ENCODE peak calls at places on chromosomes 3 and 15, in six cellular contexts. R is lower lobe of right lung, I is HL-60, Z is ovary, V is AG10803, O is MM.1S. T is an unnamed sample.

GRCh38 chr3:24521306-24522154 is 26.9 kb upstream of the THRB start:
- DNase-seq in R (peak), I (no peak), Z (peak), V (peak), O (peak), T (no peak)

GRCh38 chr3:188149587-188149986 is 4.4 kb upstream of the LPP start:
- DNase-seq in R (no peak), I (no peak), Z (no peak), V (no peak), O (no peak), T (no peak)

GRCh38 chr15:90219421-90220141 is 14.2 kb downstream of the CIB1 start:
- DNase-seq in R (peak), I (peak), Z (no peak), V (no peak), O (peak), T (peak)

GRCh38 chr3:171875923-171876412 is 32.8 kb downstream of the TMEM212 start:
- DNase-seq in R (no peak), I (no peak), Z (no peak), V (peak), O (no peak), T (no peak)

GRCh38 chr15:75127186-75127585 is 74.5 kb upstream of the C15orf39 start:
- DNase-seq in R (no peak), I (no peak), Z (no peak), V (no peak), O (no peak), T (no peak)

GRCh38 chr15:45648521-45649200 is 13.8 kb downstream of the SQOR start:
- DNase-seq in R (no peak), I (no peak), Z (no peak), V (peak), O (peak), T (no peak)

GRCh38 chr3:104908761-104909160 is 457.9 kb upstream of the ALCAM start:
- DNase-seq in R (no peak), I (no peak), Z (no peak), V (peak), O (no peak), T (no peak)

GRCh38 chr3:62708642-62709041 is 166.6 kb downstream of the CADPS start:
- DNase-seq in R (no peak), I (no peak), Z (no peak), V (no peak), O (no peak), T (no peak)

GRCh38 chr3:159191454-159191853 is 389.6 kb downstream of the MFSD1 start:
- DNase-seq in R (no peak), I (no peak), Z (no peak), V (peak), O (no peak), T (no peak)

GRCh38 chr3:176994876-176995781 is 202.2 kb downstream of the TBL1XR1 start:
- DNase-seq in R (no peak), I (no peak), Z (no peak), V (no peak), O (no peak), T (no peak)

GRCh38 chr3:29827756-29828155 is 546.9 kb downstream of the RBMS3 start:
- DNase-seq in R (no peak), I (no peak), Z (no peak), V (peak), O (no peak), T (no peak)

GRCh38 chr15:69562097-69562496 is 109.5 kb downstream of the RPLP1 start:
- DNase-seq in R (no peak), I (no peak), Z (no peak), V (no peak), O (no peak), T (no peak)

GRCh38 chr15:69730281-69731235 is 277.9 kb downstream of the RPLP1 start:
- DNase-seq in R (no peak), I (no peak), Z (no peak), V (no peak), O (no peak), T (no peak)

GRCh38 chr3:126926684-126927404 is 56.1 kb upstream of the PLXNA1 start:
- DNase-seq in R (no peak), I (no peak), Z (peak), V (peak), O (no peak), T (no peak)

GRCh38 chr3:55167586-55168317 is 239.9 kb upstream of the LRTM1 start:
- DNase-seq in R (no peak), I (no peak), Z (no peak), V (peak), O (no peak), T (no peak)

GRCh38 chr3:56783644-56784451 is 17.9 kb downstream of the ARHGEF3 start:
- DNase-seq in R (peak), I (peak), Z (peak), V (peak), O (peak), T (peak)

GRCh38 chr3:45008117-45008516 is 18.0 kb upstream of the CLEC3B start:
- DNase-seq in R (no peak), I (no peak), Z (no peak), V (peak), O (no peak), T (no peak)

GRCh38 chr15:41813426-41813825 is 14.5 kb upstream of the JMJD7 start:
- DNase-seq in R (no peak), I (no peak), Z (no peak), V (no peak), O (no peak), T (no peak)

GRCh38 chr3:151593923-151594322 is 133.1 kb upstream of the IGSF10 start:
- DNase-seq in R (no peak), I (no peak), Z (no peak), V (peak), O (no peak), T (no peak)

GRCh38 chr3:151468284-151468917 is 7.5 kb upstream of the IGSF10 start:
- DNase-seq in R (no peak), I (peak), Z (no peak), V (peak), O (peak), T (peak)

GRCh38 chr3:150177673-150178378 is 207.1 kb upstream of the PFN2 start:
- DNase-seq in R (no peak), I (no peak), Z (no peak), V (peak), O (no peak), T (no peak)

GRCh38 chr15:52695146-52695545 is 16.0 kb upstream of the ATOSA start:
- DNase-seq in R (no peak), I (no peak), Z (no peak), V (no peak), O (no peak), T (no peak)

GRCh38 chr15:57915827-57916531 is 149.5 kb downstream of the ALDH1A2 start:
- DNase-seq in R (no peak), I (no peak), Z (no peak), V (no peak), O (no peak), T (no peak)

GRCh38 chr3:187015903-187016638 is 85.7 kb downstream of the ST6GAL1 start:
- DNase-seq in R (no peak), I (no peak), Z (no peak), V (no peak), O (no peak), T (no peak)

GRCh38 chr15:94164202-94164807 is 67.1 kb upstream of the MCTP2 start:
- DNase-seq in R (no peak), I (peak), Z (peak), V (peak), O (peak), T (peak)

GRCh38 chr15:65642588-65642987 is 20.9 kb downstream of the SLC24A1 start:
- DNase-seq in R (no peak), I (no peak), Z (no peak), V (no peak), O (no peak), T (no peak)

GRCh38 chr3:31350307-31350706 is 182.4 kb upstream of the STT3B start:
- DNase-seq in R (no peak), I (no peak), Z (no peak), V (no peak), O (no peak), T (no peak)

GRCh38 chr15:92801774-92802464 is 98.2 kb upstream of the CHD2 start:
- DNase-seq in R (peak), I (peak), Z (peak), V (peak), O (no peak), T (no peak)

GRCh38 chr3:148329481-148330220 is 368.1 kb upstream of the AGTR1 start:
- DNase-seq in R (no peak), I (no peak), Z (no peak), V (no peak), O (no peak), T (no peak)

GRCh38 chr3:11185564-11186317 is 31.4 kb downstream of the HRH1 start:
- DNase-seq in R (peak), I (no peak), Z (peak), V (peak), O (no peak), T (no peak)

GRCh38 chr3:151169262-151169661 is 33.8 kb downstream of the GPR171 start:
- DNase-seq in R (peak), I (peak), Z (no peak), V (no peak), O (no peak), T (no peak)

GRCh38 chr3:45479627-45480026 is 91.3 kb downstream of the LARS2 start:
- DNase-seq in R (no peak), I (no peak), Z (no peak), V (peak), O (no peak), T (no peak)

GRCh38 chr3:42014443-42014945 is 52.6 kb upstream of the ULK4 start:
- DNase-seq in R (no peak), I (peak), Z (no peak), V (no peak), O (peak), T (peak)

GRCh38 chr15:57216288-57216687 is 160.0 kb upstream of the CGNL1 start:
- DNase-seq in R (no peak), I (no peak), Z (no peak), V (peak), O (no peak), T (no peak)

GRCh38 chr3:127739347-127740135 is 66.8 kb downstream of the ABTB1 start:
- DNase-seq in R (no peak), I (no peak), Z (no peak), V (peak), O (no peak), T (no peak)

GRCh38 chr15:51907136-51907862 is 64.3 kb downstream of the LEO1 start:
- DNase-seq in R (no peak), I (no peak), Z (no peak), V (no peak), O (no peak), T (no peak)

GRCh38 chr15:89307791-89308190 is 26.8 kb downstream of the POLG start:
- DNase-seq in R (no peak), I (no peak), Z (no peak), V (peak), O (no peak), T (no peak)

GRCh38 chr3:197750863-197751737 is 1.4 kb downstream of the FYTTD1 start:
- DNase-seq in R (peak), I (peak), Z (peak), V (peak), O (peak), T (peak)

GRCh38 chr3:100709840-100710235 is 544 bp downstream of the TFG start:
- DNase-seq in R (peak), I (peak), Z (peak), V (peak), O (peak), T (peak)

GRCh38 chr3:100708644-100708988 is 678 bp upstream of the TFG start:
- DNase-seq in R (no peak), I (no peak), Z (no peak), V (no peak), O (no peak), T (no peak)

GRCh38 chr3:100706365-100706764 is 2.9 kb upstream of the TFG start:
- DNase-seq in R (no peak), I (no peak), Z (no peak), V (peak), O (no peak), T (no peak)

GRCh38 chr3:100708989-100709839 is at the start of gene TFG:
- DNase-seq in R (peak), I (peak), Z (peak), V (peak), O (peak), T (peak)

DNA sequence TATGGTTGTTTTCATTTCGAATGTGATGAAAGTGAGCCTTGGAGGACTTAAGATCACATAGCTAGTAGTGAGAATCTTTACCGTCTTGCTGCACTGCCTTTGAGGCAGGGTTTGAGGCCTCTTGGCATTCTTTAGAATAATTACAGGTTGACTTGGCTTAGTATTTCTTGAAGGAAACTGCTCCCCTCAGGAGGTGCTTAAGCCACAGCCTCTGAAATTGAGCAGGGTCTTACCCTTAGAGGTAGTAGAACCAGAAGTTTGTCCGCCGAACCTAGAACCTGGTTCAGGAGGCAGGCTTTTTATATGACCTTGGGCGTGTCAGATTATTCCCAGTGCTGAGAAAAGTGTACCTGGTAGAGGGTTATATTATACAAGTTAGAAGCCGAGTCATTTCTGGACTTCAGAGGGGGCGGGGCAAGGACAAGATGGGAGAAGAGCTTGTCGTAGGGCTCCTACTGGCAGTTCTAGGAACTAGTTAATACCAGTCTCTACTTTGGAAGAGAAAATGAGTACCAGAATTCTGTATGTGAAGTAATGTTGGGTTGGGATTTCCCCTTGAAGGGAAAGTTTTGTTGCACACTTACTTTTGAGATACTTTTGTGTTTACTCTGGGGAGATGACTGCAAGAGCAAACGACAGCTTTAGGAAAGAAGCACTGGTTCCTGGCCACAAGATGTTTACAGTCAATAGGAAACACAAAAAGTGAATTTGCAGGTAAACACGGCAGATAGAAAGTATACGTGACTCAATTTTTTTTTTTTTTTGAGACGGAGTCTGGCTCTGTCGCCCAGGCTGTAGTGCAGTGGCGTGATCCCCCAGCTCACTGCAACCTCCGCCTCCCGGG is 1.3 kb downstream of the TFG start:
- DNase-seq in R (no peak), I (peak), Z (no peak), V (peak), O (peak), T (peak)
- TF ChIP-seq CTCF in R (peak), I (no peak), Z (no peak), V (peak), O (peak), T (peak)

GRCh38 chr3:119609301-119609700 is 11.6 kb downstream of the PLA1A start:
- DNase-seq in R (no peak), I (no peak), Z (no peak), V (no peak), O (no peak), T (no peak)

GRCh38 chr3:119611664-119612063 is 14.0 kb downstream of the PLA1A start:
- DNase-seq in R (no peak), I (no peak), Z (no peak), V (no peak), O (no peak), T (no peak)

GRCh38 chr3:119616056-119616455 is 18.4 kb downstream of the PLA1A start:
- DNase-seq in R (no peak), I (no peak), Z (no peak), V (no peak), O (no peak), T (no peak)

GRCh38 chr3:119613201-119613600 is 15.5 kb downstream of the PLA1A start:
- DNase-seq in R (no peak), I (no peak), Z (no peak), V (no peak), O (no peak), T (no peak)

GRCh38 chr3:119613872-119614271 is 16.2 kb downstream of the PLA1A start:
- DNase-seq in R (no peak), I (no peak), Z (no peak), V (no peak), O (no peak), T (no peak)
- TF ChIP-seq CTCF in R (no peak), I (no peak), Z (no peak), V (no peak), O (no peak), T (no peak)

GRCh38 chr3:117059054-117059989 is 349.7 kb downstream of the TUSC7 start:
- DNase-seq in R (no peak), I (no peak), Z (no peak), V (peak), O (peak), T (no peak)
- TF ChIP-seq CTCF in R (peak), I (peak), Z (no peak), V (peak), O (peak), T (peak)

GRCh38 chr3:129353589-129353941 is 74.9 kb downstream of the EFCAB12 start:
- DNase-seq in R (no peak), I (no peak), Z (no peak), V (no peak), O (no peak), T (no peak)

GRCh38 chr3:129348734-129349133 is 70.1 kb downstream of the HMCES start:
- DNase-seq in R (no peak), I (peak), Z (no peak), V (no peak), O (no peak), T (no peak)

GRCh38 chr3:129349791-129350190 is 71.1 kb downstream of the HMCES start:
- DNase-seq in R (no peak), I (no peak), Z (no peak), V (no peak), O (no peak), T (no peak)

GRCh38 chr3:129352650-129353588 is 74.2 kb downstream of the HMCES start:
- DNase-seq in R (no peak), I (no peak), Z (no peak), V (no peak), O (no peak), T (no peak)

GRCh38 chr3:129352045-129352444 is 73.4 kb downstream of the HMCES start:
- DNase-seq in R (no peak), I (no peak), Z (no peak), V (no peak), O (no peak), T (no peak)
- TF ChIP-seq CTCF in R (no peak), I (peak), Z (no peak), V (peak), O (peak), T (no peak)

GRCh38 chr15:76626611-76627010 is 278.5 kb downstream of the SCAPER start:
- DNase-seq in R (no peak), I (no peak), Z (no peak), V (no peak), O (no peak), T (no peak)

GRCh38 chr15:76625267-76625666 is 279.9 kb downstream of the SCAPER start:
- DNase-seq in R (no peak), I (no peak), Z (no peak), V (no peak), O (no peak), T (no peak)
- TF ChIP-seq CTCF in R (no peak), I (no peak), Z (no peak), V (no peak), O (no peak), T (no peak)